ENCODE peak calls at places on chromosome 19, in four cellular contexts. F is suprapubic skin, W is heart right ventricle, V is psoas muscle. P is an unnamed sample. For H3K4me1, the result is how much of the 10 kb centered on the place peaks cover.

GRCh38 chr19:13112555-13112954 is 4.0 kb downstream of the TRMT1 start:
- DNase-seq in F (no peak), W (no peak), V (no peak), P (no peak)

GRCh38 chr19:27966390-27966816 is 1246.5 kb downstream of the UQCRFS1 start:
- DNase-seq in F (no peak), W (no peak), V (no peak), P (no peak)

GRCh38 chr19:39843919-39844793 is 2.0 kb downstream of the FBL start:
- DNase-seq in F (no peak), W (no peak), V (no peak), P (no peak)

GRCh38 chr19:18100710-18101109 is 3.1 kb downstream of the MAST3 start:
- DNase-seq in F (no peak), W (no peak), V (no peak), P (no peak)

GRCh38 chr19:16521715-16522289 is 20.4 kb downstream of the CHERP start:
- DNase-seq in F (peak), W (no peak), V (no peak), P (no peak)

GRCh38 chr19:16585808-16586476 is 13.7 kb upstream of the SLC35E1 start:
- DNase-seq in F (peak), W (no peak), V (no peak), P (no peak)

GRCh38 chr19:39645800-39646411 is 9.8 kb upstream of the LGALS16 start:
- DNase-seq in F (no peak), W (no peak), V (no peak), P (no peak)

GRCh38 chr19:37914908-37915307 is 7.9 kb downstream of the SIPA1L3 start:
- DNase-seq in F (no peak), W (no peak), V (no peak), P (no peak)

GRCh38 chr19:47613165-47614146 is 4.5 kb downstream of the BICRA start:
- DNase-seq in F (no peak), W (no peak), V (no peak), P (no peak)

GRCh38 chr19:21321996-21322395 is 7.2 kb downstream of the ZNF708 start:
- DNase-seq in F (no peak), W (no peak), V (no peak), P (no peak)

GRCh38 chr19:22945560-22945959 is 57.4 kb downstream of the ZNF728 start:
- DNase-seq in F (no peak), W (no peak), V (no peak), P (no peak)

GRCh38 chr19:42140125-42140754 is 8.0 kb upstream of the POU2F2 start:
- DNase-seq in F (no peak), W (peak), V (peak), P (peak)

GRCh38 chr19:42693760-42694350 is 46.4 kb downstream of the PSG3 start:
- DNase-seq in F (no peak), W (no peak), V (no peak), P (no peak)

GRCh38 chr19:12564016-12564664 is 12.9 kb upstream of the ZNF564 start:
- DNase-seq in F (peak), W (peak), V (peak), P (peak)

GRCh38 chr19:3096267-3096901 is 2.2 kb downstream of the GNA11 start:
- DNase-seq in F (no peak), W (peak), V (peak), P (no peak)
- H3K4me1 ChIP-seq in F (half or more), W (half or more), V (half or more), P (under half)

GRCh38 chr19:2986951-2987491 is 9.7 kb downstream of the TLE6 start:
- DNase-seq in F (no peak), W (no peak), V (no peak), P (no peak)
- H3K4me3 ChIP-seq in F (no peak), W (no peak), V (no peak), P (no peak)

GRCh38 chr19:8389891-8390616 is at the start of gene RAB11B:
- DNase-seq in F (peak), W (peak), V (peak), P (peak)
- TF ChIP-seq CTCF in F (no peak), W (no peak), V (no peak), P (no peak)

GRCh38 chr19:35442091-35442490 is 6.0 kb upstream of the FFAR2 start:
- DNase-seq in F (no peak), W (no peak), V (peak), P (no peak)
- H3K4me1 ChIP-seq in F (under half), W (under half), V (under half), P (under half)

DNA sequence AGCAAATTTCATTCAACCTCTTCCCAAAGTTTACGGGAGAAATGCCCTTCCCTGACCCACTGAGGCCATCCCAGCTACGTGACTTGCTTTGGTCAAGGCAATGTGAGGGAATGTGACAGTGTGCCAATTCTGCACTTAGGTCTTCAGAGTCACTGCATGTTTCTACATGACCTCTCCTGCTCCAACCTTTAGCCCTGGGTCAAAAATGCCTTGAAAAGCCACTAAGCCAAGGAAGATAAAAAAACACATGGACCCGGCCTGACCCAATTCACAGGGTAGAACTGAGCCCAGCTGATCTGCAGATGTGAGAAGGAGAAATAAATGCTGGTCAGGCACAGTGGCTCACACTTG is 30.0 kb downstream of the ZNRF4 start:
- DNase-seq in F (no peak), W (no peak), V (no peak), P (no peak)
- H3K4me3 ChIP-seq in F (no peak), W (no peak), V (no peak), P (no peak)

GRCh38 chr19:50705422-50706019 is 14.1 kb downstream of the SHANK1 start:
- DNase-seq in F (no peak), W (no peak), V (no peak), P (no peak)
- TF ChIP-seq CTCF in F (no peak), W (peak), V (peak), P (peak)

GRCh38 chr19:11164278-11164677 is 8.7 kb upstream of the SPC24 start:
- DNase-seq in F (no peak), W (no peak), V (no peak), P (no peak)
- H3K4me1 ChIP-seq in F (under half), W (under half), V (under half), P (under half)

GRCh38 chr19:30350995-30351394 is 21.2 kb upstream of the ZNF536 start:
- DNase-seq in F (no peak), W (no peak), V (no peak), P (no peak)
- H3K4me3 ChIP-seq in F (no peak), W (no peak), V (no peak), P (no peak)

DNA sequence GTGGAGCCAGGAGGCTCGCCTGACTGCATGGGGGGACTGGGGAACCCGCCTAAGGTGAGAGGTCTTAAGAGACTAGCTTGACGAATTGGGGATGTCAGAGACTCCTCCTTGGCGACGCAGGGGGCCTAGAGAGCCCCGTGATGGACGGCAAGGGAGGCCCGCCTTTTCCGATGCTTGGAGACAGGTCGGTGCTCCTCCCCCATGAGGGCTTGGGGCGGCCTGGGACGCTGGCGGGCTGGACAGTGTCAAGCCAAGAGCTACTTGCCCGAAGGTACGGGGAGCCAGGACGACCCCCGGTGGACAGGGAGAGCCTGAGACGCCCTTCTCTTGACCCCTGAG is 636 bp downstream of the SDHAF1 start:
- DNase-seq in F (no peak), W (peak), V (peak), P (peak)
- TF ChIP-seq CTCF in F (no peak), W (no peak), V (no peak), P (no peak)

GRCh38 chr19:1070931-1071791 is 4.2 kb downstream of the ARHGAP45 start:
- DNase-seq in F (peak), W (no peak), V (peak), P (no peak)

GRCh38 chr19:1068111-1069001 is 1.4 kb downstream of the ARHGAP45 start:
- DNase-seq in F (peak), W (peak), V (peak), P (peak)

GRCh38 chr19:1072371-1073015 is 5.5 kb downstream of the ARHGAP45 start:
- DNase-seq in F (no peak), W (no peak), V (no peak), P (no peak)

GRCh38 chr19:1069009-1069779 is 2.2 kb downstream of the ARHGAP45 start:
- DNase-seq in F (peak), W (peak), V (peak), P (peak)

DNA sequence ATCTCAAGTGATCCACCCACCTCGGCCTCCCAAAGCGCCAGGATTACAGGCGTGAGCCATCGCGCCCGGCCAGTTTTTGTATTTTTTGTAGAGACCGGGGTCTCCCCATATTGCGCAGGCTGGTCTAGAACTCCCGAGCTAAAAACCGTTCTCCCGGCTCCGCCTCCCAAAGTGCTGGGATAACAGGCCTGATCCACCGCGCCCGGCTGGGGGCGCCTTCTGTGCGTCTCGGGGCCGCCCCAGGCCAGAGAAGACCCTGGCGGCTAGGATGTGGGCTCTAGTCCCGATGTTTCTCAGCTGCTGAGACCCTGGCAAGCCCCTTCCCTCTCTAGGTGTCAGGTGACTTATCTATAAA is 3.6 kb downstream of the ARHGAP45 start:
- DNase-seq in F (no peak), W (no peak), V (peak), P (no peak)
- H3K4me1 ChIP-seq in F (half or more), W (under half), V (under half), P (half or more)